ENCODE peak calls at places on chromosomes 11 and 22, in four cellular contexts. One of them, this sample, is unnamed.
A peak's percentile ranks its signal among the peaks of the same experiment; 100 is the strongest.

GRCh38 chr22:50691521-50691920 is 18.9 kb downstream of the SHANK3 start:
- DNase-seq in RWPE1: no peak
- DNase-seq in right lobe of liver: peak; percentile 18
- DNase-seq in endothelial cell: no peak
- DNase-seq in this sample: peak; percentile 60

GRCh38 chr11:114066046-114066648 is 6.6 kb downstream of the ZBTB16 start:
- DNase-seq in endothelial cell: no peak
- DNase-seq in RWPE1: no peak
- DNase-seq in right lobe of liver: no peak
- DNase-seq in this sample: no peak

GRCh38 chr11:76355172-76355571 is 25.8 kb downstream of the THAP12 start:
- DNase-seq in endothelial cell: no peak
- DNase-seq in right lobe of liver: no peak
- DNase-seq in RWPE1: no peak
- DNase-seq in this sample: no peak

GRCh38 chr11:66224226-66224850 is 44.1 kb upstream of the RAB1B start:
- DNase-seq in endothelial cell: no peak
- DNase-seq in right lobe of liver: no peak
- DNase-seq in RWPE1: no peak
- DNase-seq in this sample: no peak

GRCh38 chr11:97754976-97755375 is 1265.8 kb upstream of the CNTN5 start:
- DNase-seq in RWPE1: no peak
- DNase-seq in right lobe of liver: no peak
- DNase-seq in endothelial cell: no peak
- DNase-seq in this sample: no peak

GRCh38 chr22:44719586-44720368 is 17.8 kb downstream of the PRR5 start:
- DNase-seq in endothelial cell: no peak
- DNase-seq in RWPE1: no peak
- DNase-seq in right lobe of liver: peak; percentile 64
- DNase-seq in this sample: no peak

GRCh38 chr11:7651140-7651551 is 22.2 kb downstream of the CYB5R2 start:
- DNase-seq in RWPE1: no peak
- DNase-seq in right lobe of liver: no peak
- DNase-seq in endothelial cell: no peak
- DNase-seq in this sample: no peak

GRCh38 chr22:20646377-20646776 is 127.5 kb upstream of the SERPIND1 start:
- DNase-seq in RWPE1: no peak
- DNase-seq in right lobe of liver: no peak
- DNase-seq in endothelial cell: no peak
- DNase-seq in this sample: no peak

GRCh38 chr11:35324981-35325380 is 94.4 kb downstream of the SLC1A2 start:
- DNase-seq in right lobe of liver: no peak
- DNase-seq in RWPE1: no peak
- DNase-seq in endothelial cell: no peak
- DNase-seq in this sample: peak; percentile 26

GRCh38 chr11:96055706-96056387 is 131.9 kb upstream of the MTMR2 start:
- DNase-seq in right lobe of liver: no peak
- DNase-seq in endothelial cell: no peak
- DNase-seq in RWPE1: peak; percentile 15
- DNase-seq in this sample: peak; percentile 53

GRCh38 chr22:16970446-16970845 is 37.6 kb downstream of the GAB4 start:
- DNase-seq in right lobe of liver: no peak
- DNase-seq in RWPE1: no peak
- DNase-seq in endothelial cell: no peak
- DNase-seq in this sample: no peak

GRCh38 chr11:440065-441042 is 1.5 kb downstream of the ANO9 start:
- DNase-seq in endothelial cell: no peak
- DNase-seq in right lobe of liver: no peak
- DNase-seq in RWPE1: no peak
- DNase-seq in this sample: peak; percentile 27
- TF ChIP-seq CTCF in endothelial cell: no peak
- TF ChIP-seq CTCF in right lobe of liver: no peak
- TF ChIP-seq CTCF in RWPE1: no peak
- TF ChIP-seq CTCF in this sample: no peak

GRCh38 chr11:104529916-104530315 is 366.0 kb upstream of the PDGFD start:
- DNase-seq in RWPE1: no peak
- DNase-seq in endothelial cell: no peak
- DNase-seq in right lobe of liver: no peak
- DNase-seq in this sample: no peak
- TF ChIP-seq CTCF in RWPE1: no peak
- TF ChIP-seq CTCF in endothelial cell: no peak
- TF ChIP-seq CTCF in right lobe of liver: no peak
- TF ChIP-seq CTCF in this sample: no peak

GRCh38 chr11:47870404-47870803 is 22.3 kb upstream of the NUP160 start:
- DNase-seq in right lobe of liver: no peak
- DNase-seq in RWPE1: no peak
- DNase-seq in endothelial cell: no peak
- DNase-seq in this sample: no peak
- TF ChIP-seq CTCF in right lobe of liver: no peak
- TF ChIP-seq CTCF in RWPE1: no peak
- TF ChIP-seq CTCF in endothelial cell: no peak
- TF ChIP-seq CTCF in this sample: no peak

DNA sequence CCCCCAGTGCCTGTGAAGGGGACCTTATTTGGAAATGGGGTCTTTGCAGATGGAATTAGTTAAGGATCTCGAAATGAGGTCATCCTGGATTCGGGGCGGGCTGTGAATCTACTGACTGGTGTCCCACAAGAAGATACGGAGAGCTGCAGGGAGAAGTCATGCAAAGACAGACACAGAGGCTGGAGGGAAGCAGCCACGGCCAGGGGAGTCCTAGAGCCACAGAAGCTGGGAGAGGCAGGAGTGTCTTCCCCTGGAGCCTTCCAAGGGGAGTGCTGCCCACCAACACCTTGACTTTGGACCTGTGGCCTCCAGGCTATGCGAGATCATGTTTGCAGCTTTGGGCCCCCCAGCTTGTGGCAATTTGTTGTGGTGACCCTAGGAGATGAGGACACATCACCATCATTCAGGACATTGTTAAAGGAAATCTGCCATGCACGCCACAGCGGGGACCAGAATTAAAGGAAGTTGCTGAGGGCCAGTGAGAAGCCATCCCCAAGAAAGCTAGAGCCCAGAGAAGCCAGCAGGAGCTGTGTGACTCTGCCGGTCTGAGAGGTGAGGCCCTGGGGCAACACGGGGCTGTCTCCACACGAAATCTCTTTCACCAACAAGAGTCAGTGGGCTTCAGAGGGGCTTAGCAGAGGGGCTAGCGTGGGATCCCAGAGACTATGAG is 434.7 kb downstream of the BRD1 start:
- DNase-seq in right lobe of liver: no peak
- DNase-seq in endothelial cell: no peak
- DNase-seq in RWPE1: no peak
- DNase-seq in this sample: no peak
- TF ChIP-seq CTCF in right lobe of liver: no peak
- TF ChIP-seq CTCF in endothelial cell: no peak
- TF ChIP-seq CTCF in RWPE1: no peak
- TF ChIP-seq CTCF in this sample: no peak

GRCh38 chr11:45804806-45805304 is at the start of gene SLC35C1:
- DNase-seq in endothelial cell: peak; percentile 95
- DNase-seq in right lobe of liver: peak; percentile 98
- DNase-seq in RWPE1: peak; percentile 93
- DNase-seq in this sample: peak; percentile 95
- TF ChIP-seq CTCF in endothelial cell: peak; percentile 58
- TF ChIP-seq CTCF in right lobe of liver: peak; percentile 39
- TF ChIP-seq CTCF in RWPE1: no peak
- TF ChIP-seq CTCF in this sample: no peak

DNA sequence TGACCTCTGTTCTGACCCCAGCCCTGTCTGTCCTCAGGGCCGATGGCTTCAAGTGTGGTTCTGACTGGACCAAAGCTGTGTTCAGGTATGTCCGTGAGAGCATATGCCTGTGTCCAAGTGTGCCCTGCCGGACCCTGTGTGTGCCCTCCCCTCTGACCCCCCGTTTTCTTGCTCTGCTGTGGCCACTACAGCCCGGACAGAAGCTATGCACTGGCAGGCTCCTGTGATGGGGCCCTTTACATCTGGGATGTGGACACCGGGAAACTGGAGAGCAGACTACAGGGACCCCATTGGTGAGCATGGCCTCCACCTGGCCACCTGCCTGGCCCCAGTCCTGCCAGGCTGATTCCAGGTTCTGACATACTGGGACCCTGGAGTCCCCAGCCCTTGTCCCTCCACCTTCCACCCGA is 14.5 kb downstream of the ATG16L2 start:
- DNase-seq in right lobe of liver: peak; percentile 24
- DNase-seq in endothelial cell: no peak
- DNase-seq in RWPE1: no peak
- DNase-seq in this sample: no peak
- TF ChIP-seq CTCF in right lobe of liver: no peak
- TF ChIP-seq CTCF in endothelial cell: no peak
- TF ChIP-seq CTCF in RWPE1: no peak
- TF ChIP-seq CTCF in this sample: no peak

GRCh38 chr11:117593065-117593464 is 204.0 kb downstream of the DSCAML1 start:
- DNase-seq in right lobe of liver: no peak
- DNase-seq in RWPE1: no peak
- DNase-seq in endothelial cell: no peak
- DNase-seq in this sample: no peak

GRCh38 chr11:117600261-117600783 is 196.7 kb downstream of the DSCAML1 start:
- DNase-seq in endothelial cell: no peak
- DNase-seq in right lobe of liver: no peak
- DNase-seq in RWPE1: no peak
- DNase-seq in this sample: no peak

GRCh38 chr11:117591316-117592039 is 205.5 kb downstream of the DSCAML1 start:
- DNase-seq in endothelial cell: no peak
- DNase-seq in right lobe of liver: no peak
- DNase-seq in RWPE1: no peak
- DNase-seq in this sample: no peak

GRCh38 chr11:117597083-117597482 is 199.9 kb downstream of the DSCAML1 start:
- DNase-seq in endothelial cell: peak; percentile 74
- DNase-seq in right lobe of liver: no peak
- DNase-seq in RWPE1: peak; percentile 51
- DNase-seq in this sample: peak; percentile 54

GRCh38 chr11:117595440-117595839 is 201.6 kb downstream of the DSCAML1 start:
- DNase-seq in right lobe of liver: no peak
- DNase-seq in RWPE1: no peak
- DNase-seq in endothelial cell: no peak
- DNase-seq in this sample: peak; percentile 9
- TF ChIP-seq CTCF in right lobe of liver: no peak
- TF ChIP-seq CTCF in RWPE1: no peak
- TF ChIP-seq CTCF in endothelial cell: no peak
- TF ChIP-seq CTCF in this sample: no peak

This sample was measured in MCF 10A.